ENCODE peak calls at places on chromosomes 3 and 15, in seven cellular contexts. I is fibroblast of villous mesenchyme, F is fibroblast of lung, K is choroid plexus epithelial cell, A is left ventricle myocardium inferior, Z is HCT116, V is astrocyte of the spinal cord. S is an unnamed sample.

GRCh38 chr15:90442423-90442822 is 54.4 kb downstream of the IQGAP1 start:
- DNase-seq in I (no peak), F (no peak), K (no peak), A (no peak), Z (no peak), V (no peak), S (no peak)

GRCh38 chr15:90347666-90348065 is 4.4 kb upstream of the ZNF774 start:
- DNase-seq in I (no peak), F (no peak), K (no peak), A (no peak), Z (no peak), V (no peak), S (no peak)

GRCh38 chr3:184236033-184236410 is 6.6 kb downstream of the VWA5B2 start:
- DNase-seq in I (no peak), F (no peak), K (no peak), A (no peak), Z (no peak), V (no peak), S (no peak)

GRCh38 chr15:66462630-66463029 is 34.9 kb downstream of the SNAPC5 start:
- DNase-seq in I (no peak), F (no peak), K (peak; percentile 31), A (no peak), Z (no peak), V (no peak), S (no peak)

GRCh38 chr3:112610121-112610520 is 30.8 kb downstream of the CCDC80 start:
- DNase-seq in I (peak; percentile 71), F (peak; percentile 66), K (peak; percentile 67), A (no peak), Z (no peak), V (peak; percentile 87), S (no peak)

GRCh38 chr3:152496286-152496685 is 227.6 kb downstream of the MBNL1 start:
- DNase-seq in I (no peak), F (peak; percentile 3), K (peak; percentile 20), A (no peak), Z (no peak), V (no peak), S (no peak)

GRCh38 chr15:91426412-91426811 is 326.4 kb downstream of the SV2B start:
- DNase-seq in I (no peak), F (no peak), K (no peak), A (no peak), Z (no peak), V (no peak), S (no peak)

GRCh38 chr15:69468241-69469121 is 15.9 kb downstream of the RPLP1 start:
- DNase-seq in I (peak; percentile 55), F (no peak), K (peak; percentile 78), A (no peak), Z (no peak), V (peak; percentile 80), S (no peak)

GRCh38 chr15:89096664-89097063 is 8.4 kb downstream of the ABHD2 start:
- DNase-seq in I (no peak), F (peak; percentile 46), K (no peak), A (no peak), Z (no peak), V (no peak), S (no peak)

GRCh38 chr3:128367726-128368125 is 99.0 kb downstream of the DNAJB8 start:
- DNase-seq in I (no peak), F (no peak), K (peak; percentile 27), A (no peak), Z (no peak), V (peak; percentile 8), S (no peak)

GRCh38 chr3:128372281-128372680 is 94.4 kb downstream of the DNAJB8 start:
- DNase-seq in I (no peak), F (no peak), K (no peak), A (no peak), Z (no peak), V (no peak), S (no peak)

GRCh38 chr3:128369106-128369708 is 97.5 kb downstream of the DNAJB8 start:
- DNase-seq in I (no peak), F (no peak), K (no peak), A (peak; percentile 38), Z (no peak), V (no peak), S (no peak)

GRCh38 chr3:128368626-128369025 is 98.1 kb downstream of the DNAJB8 start:
- DNase-seq in I (no peak), F (no peak), K (no peak), A (no peak), Z (no peak), V (no peak), S (no peak)

DNA sequence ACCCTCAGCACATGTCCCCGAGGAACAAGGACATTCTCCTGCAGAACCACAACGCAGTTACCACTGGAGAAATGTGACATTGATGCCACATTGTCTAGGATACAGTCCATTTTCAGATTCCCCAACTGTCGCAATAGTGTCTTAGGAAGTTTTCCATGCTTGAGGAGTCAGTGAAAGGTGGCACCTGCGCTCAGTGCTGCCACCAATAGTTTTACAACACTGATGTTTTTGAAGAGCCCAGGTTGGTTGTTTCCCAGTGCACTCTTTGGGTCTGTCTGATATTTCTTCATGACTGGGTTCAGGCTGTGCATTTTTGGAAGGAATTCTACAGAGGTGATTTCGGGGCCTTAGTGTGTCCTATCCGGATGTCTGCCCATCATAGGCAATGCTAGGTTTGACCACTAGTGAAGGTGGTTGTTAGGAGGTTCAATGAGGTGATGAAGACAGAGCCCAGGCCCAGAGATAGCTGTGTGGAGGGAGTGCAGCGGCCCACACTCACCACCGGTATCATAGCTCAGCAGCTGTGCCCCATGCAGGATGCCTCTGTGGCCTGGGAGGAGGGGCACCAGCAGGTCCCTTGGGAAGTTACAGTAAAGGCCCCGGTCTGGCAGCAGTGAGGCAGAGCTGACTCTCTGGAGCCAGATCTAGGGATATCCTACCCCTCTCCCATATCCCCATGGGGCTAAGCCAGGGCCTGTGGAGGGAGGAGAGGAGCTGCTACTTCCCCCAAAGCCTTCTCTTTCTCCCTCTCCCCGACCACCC is 96.6 kb downstream of the DNAJB8 start:
- DNase-seq in I (no peak), F (no peak), K (no peak), A (peak; percentile 19), Z (no peak), V (no peak), S (no peak)
- TF ChIP-seq CTCF in I (no peak), F (no peak), K (no peak), A (peak; percentile 23), Z (peak; percentile 22), V (no peak), S (no peak)

GRCh38 chr3:185937689-185938374 is at the start of gene TRA2B:
- DNase-seq in I (peak; percentile 99), F (peak; percentile 98), K (peak; percentile 99), A (peak; percentile 99), Z (peak; percentile 95), V (peak; percentile 98), S (peak; percentile 98)
- TF ChIP-seq CTCF in I (peak; percentile 28), F (peak; percentile 11), K (peak; percentile 40), A (peak; percentile 41), Z (peak; percentile 26), V (no peak), S (peak; percentile 44)

DNA sequence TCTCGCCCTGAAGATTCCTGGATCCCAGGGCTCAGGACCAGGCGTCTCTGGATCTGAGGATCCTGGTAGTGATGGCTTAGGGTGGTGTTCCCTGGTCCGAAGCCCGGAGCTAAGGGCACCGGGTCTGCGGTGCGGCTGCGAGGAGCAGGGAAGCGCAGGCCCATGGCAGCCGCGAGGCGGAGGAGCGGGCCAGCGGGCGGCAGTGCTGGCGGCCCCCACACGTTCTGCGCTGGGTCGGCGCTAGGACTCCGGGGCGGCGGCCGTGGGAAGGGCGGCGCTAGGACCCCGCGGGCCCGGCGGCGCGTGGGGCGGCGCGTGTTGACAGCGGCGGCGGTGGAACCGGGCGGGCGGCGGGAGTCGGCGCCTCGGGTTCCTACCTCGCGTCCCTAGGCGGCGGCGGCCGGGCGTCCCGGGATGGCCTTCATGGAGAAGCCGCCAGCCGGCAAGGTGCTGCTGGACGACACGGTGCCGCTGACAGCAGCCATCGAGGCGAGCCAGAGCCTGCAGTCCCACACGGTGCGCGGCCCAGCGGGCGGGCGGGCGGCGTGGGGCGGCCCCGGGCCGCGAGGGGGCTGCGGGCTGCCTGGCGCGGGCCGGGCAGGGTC is at the start of gene PXK:
- DNase-seq in I (peak; percentile 79), F (peak; percentile 74), K (peak; percentile 80), A (peak; percentile 88), Z (peak; percentile 27), V (peak; percentile 79), S (peak; percentile 80)
- TF ChIP-seq CTCF in I (peak; percentile 21), F (no peak), K (no peak), A (peak; percentile 30), Z (peak; percentile 17), V (no peak), S (peak; percentile 40)

DNA sequence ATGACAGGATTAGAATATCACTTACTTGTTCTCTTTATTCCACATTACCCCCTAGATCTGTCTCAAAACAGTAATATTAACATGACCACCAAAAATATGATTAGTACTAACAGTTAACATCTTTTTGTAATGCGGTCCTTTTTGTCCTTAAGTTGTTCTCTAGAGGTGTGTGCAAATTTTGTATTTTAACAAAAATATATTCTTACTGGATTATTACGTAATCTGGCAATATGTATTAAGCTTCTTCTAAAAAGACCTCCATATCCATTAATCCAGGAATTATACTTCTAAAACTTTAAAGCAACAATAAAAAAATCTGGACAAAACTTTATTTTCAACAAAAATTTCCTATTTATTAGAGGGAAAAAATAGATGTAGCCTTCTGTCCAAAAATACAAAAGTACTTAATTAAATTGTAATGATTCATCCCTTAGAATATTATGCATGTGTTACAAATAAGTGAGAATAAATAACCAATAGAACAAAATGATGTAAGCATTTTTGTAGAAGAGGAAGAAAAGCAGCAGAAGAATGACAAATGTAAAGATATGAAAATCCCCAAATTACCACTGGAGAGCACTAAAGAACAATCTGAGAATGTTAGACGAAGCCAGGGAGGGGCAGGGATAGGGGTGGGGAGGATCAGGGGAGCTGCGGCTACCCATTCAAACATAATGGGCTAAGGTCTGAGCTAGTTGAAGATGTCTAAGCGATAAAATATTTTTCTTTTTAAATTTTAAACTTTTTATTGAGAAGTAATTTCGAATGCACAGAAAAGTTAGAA is 945.6 kb downstream of the MCTP2 start:
- DNase-seq in I (no peak), F (no peak), K (no peak), A (no peak), Z (no peak), V (no peak), S (no peak)
- TF ChIP-seq CTCF in I (no peak), F (no peak), K (peak; percentile 11), A (no peak), Z (no peak), V (no peak), S (peak; percentile 27)

GRCh38 chr3:20040476-20041196 is 390 bp downstream of the KAT2B start:
- DNase-seq in I (peak; percentile 83), F (peak; percentile 80), K (peak; percentile 74), A (peak; percentile 83), Z (peak; percentile 34), V (peak; percentile 69), S (peak; percentile 75)
- TF ChIP-seq CTCF in I (no peak), F (no peak), K (peak; percentile 42), A (no peak), Z (no peak), V (peak; percentile 15), S (no peak)

DNA sequence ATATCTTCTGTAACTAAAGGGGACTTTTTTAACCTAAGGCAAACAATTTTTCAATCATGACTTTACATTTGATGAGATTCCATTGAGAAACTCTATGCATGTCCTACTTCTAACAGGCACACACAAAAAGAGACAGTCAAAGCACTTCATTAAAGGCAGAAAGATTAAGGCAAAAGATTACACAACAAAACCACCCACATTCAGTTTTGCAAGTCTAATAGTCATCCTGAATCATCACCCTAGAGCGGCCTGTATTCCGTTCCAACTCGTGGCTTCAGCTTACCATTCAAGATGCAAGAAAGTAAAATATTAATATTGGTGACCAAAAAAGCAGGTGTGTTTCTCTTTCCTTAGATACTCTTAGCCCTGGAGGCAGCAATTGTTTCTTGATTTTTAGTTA is 205.9 kb downstream of the P3H2 start:
- DNase-seq in I (peak; percentile 84), F (peak; percentile 91), K (peak; percentile 94), A (no peak), Z (no peak), V (peak; percentile 90), S (no peak)
- TF ChIP-seq CTCF in I (no peak), F (no peak), K (no peak), A (no peak), Z (no peak), V (no peak), S (no peak)

S was measured in type B pancreatic cell.